ENCODE peak calls at places on chromosome 1, in eight cellular contexts. One of them, this sample, is unnamed.
A peak's percentile ranks its signal among the peaks of the same experiment; 100 is the strongest.

GRCh38 chr1:29368936-29369932 is 132.9 kb downstream of the PTPRU start:
- DNase-seq in adrenal gland: no peak
- DNase-seq in effector memory CD8-positive, alpha-beta T cell: no peak
- DNase-seq in neural crest cell: no peak
- DNase-seq in hypothalamus: no peak
- DNase-seq in AG09319: no peak
- DNase-seq in activated naive CD4-positive, alpha-beta T cell: no peak
- DNase-seq in GM12891: no peak
- DNase-seq in this sample: no peak

GRCh38 chr1:152886758-152887409 is 8.8 kb downstream of the SMCP start:
- DNase-seq in adrenal gland: no peak
- DNase-seq in effector memory CD8-positive, alpha-beta T cell: no peak
- DNase-seq in neural crest cell: no peak
- DNase-seq in hypothalamus: no peak
- DNase-seq in AG09319: no peak
- DNase-seq in activated naive CD4-positive, alpha-beta T cell: no peak
- DNase-seq in GM12891: no peak
- DNase-seq in this sample: no peak

GRCh38 chr1:160837558-160838205 is 25.0 kb downstream of the CD244 start:
- DNase-seq in adrenal gland: no peak
- DNase-seq in effector memory CD8-positive, alpha-beta T cell: peak; percentile 82
- DNase-seq in neural crest cell: no peak
- DNase-seq in hypothalamus: no peak
- DNase-seq in AG09319: no peak
- DNase-seq in activated naive CD4-positive, alpha-beta T cell: peak; percentile 22
- DNase-seq in GM12891: peak; percentile 39
- DNase-seq in this sample: no peak

GRCh38 chr1:10795305-10796021 is 983 bp downstream of the CASZ1 start:
- DNase-seq in adrenal gland: peak; percentile 27
- DNase-seq in effector memory CD8-positive, alpha-beta T cell: no peak
- DNase-seq in neural crest cell: no peak
- DNase-seq in hypothalamus: no peak
- DNase-seq in AG09319: no peak
- DNase-seq in activated naive CD4-positive, alpha-beta T cell: no peak
- DNase-seq in GM12891: no peak
- DNase-seq in this sample: no peak

GRCh38 chr1:25577151-25577920 is 33.9 kb downstream of the LDLRAP1 start:
- DNase-seq in adrenal gland: no peak
- DNase-seq in effector memory CD8-positive, alpha-beta T cell: no peak
- DNase-seq in neural crest cell: no peak
- DNase-seq in hypothalamus: no peak
- DNase-seq in AG09319: no peak
- DNase-seq in activated naive CD4-positive, alpha-beta T cell: no peak
- DNase-seq in GM12891: no peak
- DNase-seq in this sample: no peak

GRCh38 chr1:185396126-185396525 is 79.1 kb upstream of the IVNS1ABP start:
- DNase-seq in adrenal gland: no peak
- DNase-seq in effector memory CD8-positive, alpha-beta T cell: no peak
- DNase-seq in neural crest cell: no peak
- DNase-seq in hypothalamus: no peak
- DNase-seq in AG09319: no peak
- DNase-seq in activated naive CD4-positive, alpha-beta T cell: no peak
- DNase-seq in GM12891: no peak
- DNase-seq in this sample: no peak

GRCh38 chr1:89972024-89972423 is 22.9 kb upstream of the ZNF326 start:
- DNase-seq in adrenal gland: no peak
- DNase-seq in effector memory CD8-positive, alpha-beta T cell: no peak
- DNase-seq in neural crest cell: no peak
- DNase-seq in hypothalamus: no peak
- DNase-seq in AG09319: no peak
- DNase-seq in activated naive CD4-positive, alpha-beta T cell: no peak
- DNase-seq in GM12891: no peak
- DNase-seq in this sample: no peak

GRCh38 chr1:228141871-228142615 is 2.0 kb downstream of the GUK1 start:
- DNase-seq in adrenal gland: no peak
- DNase-seq in effector memory CD8-positive, alpha-beta T cell: no peak
- DNase-seq in neural crest cell: no peak
- DNase-seq in hypothalamus: no peak
- DNase-seq in AG09319: no peak
- DNase-seq in activated naive CD4-positive, alpha-beta T cell: no peak
- DNase-seq in GM12891: peak; percentile 8
- DNase-seq in this sample: no peak

GRCh38 chr1:151611288-151611790 is 511 bp upstream of the SNX27 start:
- DNase-seq in adrenal gland: peak; percentile 51
- DNase-seq in effector memory CD8-positive, alpha-beta T cell: peak; percentile 9
- DNase-seq in neural crest cell: no peak
- DNase-seq in hypothalamus: no peak
- DNase-seq in AG09319: no peak
- DNase-seq in activated naive CD4-positive, alpha-beta T cell: no peak
- DNase-seq in GM12891: no peak
- DNase-seq in this sample: no peak

GRCh38 chr1:46520063-46520911 is 30.7 kb downstream of the DMBX1 start:
- DNase-seq in adrenal gland: no peak
- DNase-seq in effector memory CD8-positive, alpha-beta T cell: no peak
- DNase-seq in neural crest cell: no peak
- DNase-seq in hypothalamus: no peak
- DNase-seq in AG09319: no peak
- DNase-seq in activated naive CD4-positive, alpha-beta T cell: no peak
- DNase-seq in GM12891: no peak
- DNase-seq in this sample: no peak

GRCh38 chr1:182111496-182111895 is 50.0 kb upstream of the ZNF648 start:
- DNase-seq in adrenal gland: no peak
- DNase-seq in effector memory CD8-positive, alpha-beta T cell: no peak
- DNase-seq in neural crest cell: no peak
- DNase-seq in hypothalamus: no peak
- DNase-seq in AG09319: no peak
- DNase-seq in activated naive CD4-positive, alpha-beta T cell: no peak
- DNase-seq in GM12891: no peak
- DNase-seq in this sample: no peak

GRCh38 chr1:63825111-63825510 is 51.3 kb downstream of the ROR1 start:
- DNase-seq in adrenal gland: no peak
- DNase-seq in effector memory CD8-positive, alpha-beta T cell: no peak
- DNase-seq in neural crest cell: no peak
- DNase-seq in hypothalamus: no peak
- DNase-seq in AG09319: no peak
- DNase-seq in activated naive CD4-positive, alpha-beta T cell: no peak
- DNase-seq in GM12891: no peak
- DNase-seq in this sample: no peak

GRCh38 chr1:16888806-16889178 is 7.0 kb upstream of the RNU1-2 start:
- DNase-seq in adrenal gland: peak; percentile 18
- DNase-seq in effector memory CD8-positive, alpha-beta T cell: no peak
- DNase-seq in neural crest cell: no peak
- DNase-seq in hypothalamus: no peak
- DNase-seq in AG09319: no peak
- DNase-seq in activated naive CD4-positive, alpha-beta T cell: no peak
- DNase-seq in GM12891: no peak
- DNase-seq in this sample: no peak

GRCh38 chr1:82565146-82565545 is 764.4 kb downstream of the ADGRL2 start:
- DNase-seq in adrenal gland: peak; percentile 27
- DNase-seq in effector memory CD8-positive, alpha-beta T cell: no peak
- DNase-seq in neural crest cell: no peak
- DNase-seq in hypothalamus: no peak
- DNase-seq in AG09319: peak; percentile 28
- DNase-seq in activated naive CD4-positive, alpha-beta T cell: no peak
- DNase-seq in GM12891: no peak
- DNase-seq in this sample: peak; percentile 21

GRCh38 chr1:227308367-227309336 is 9.6 kb downstream of the CDC42BPA start:
- DNase-seq in adrenal gland: no peak
- DNase-seq in effector memory CD8-positive, alpha-beta T cell: no peak
- DNase-seq in neural crest cell: no peak
- DNase-seq in hypothalamus: no peak
- DNase-seq in AG09319: no peak
- DNase-seq in activated naive CD4-positive, alpha-beta T cell: no peak
- DNase-seq in GM12891: no peak
- DNase-seq in this sample: no peak

GRCh38 chr1:4726620-4727341 is 72.4 kb downstream of the AJAP1 start:
- DNase-seq in adrenal gland: no peak
- DNase-seq in effector memory CD8-positive, alpha-beta T cell: no peak
- DNase-seq in neural crest cell: no peak
- DNase-seq in hypothalamus: no peak
- DNase-seq in AG09319: no peak
- DNase-seq in activated naive CD4-positive, alpha-beta T cell: no peak
- DNase-seq in GM12891: no peak
- DNase-seq in this sample: no peak

GRCh38 chr1:241934181-241934815 is 23.3 kb upstream of the BECN2 start:
- DNase-seq in adrenal gland: peak; percentile 91
- DNase-seq in effector memory CD8-positive, alpha-beta T cell: no peak
- DNase-seq in neural crest cell: peak; percentile 36
- DNase-seq in hypothalamus: no peak
- DNase-seq in AG09319: peak; percentile 25
- DNase-seq in activated naive CD4-positive, alpha-beta T cell: no peak
- DNase-seq in GM12891: no peak
- DNase-seq in this sample: peak; percentile 42

This sample was measured in HFF-Myc.